ENCODE peak calls at places on chromosomes 2 and 18, in six cellular contexts. T is thyroid gland, G is bronchial epithelial cell, H is uterus, Y is lower lobe of right lung, O is fibroblast of lung. M is an unnamed sample. For H3K27me3, the result is how much of the 10 kb centered on the place peaks cover.

GRCh38 chr2:56681659-56682396 is 498.0 kb downstream of the CCDC85A start:
- DNase-seq in T (no peak), O (peak), G (no peak), Y (no peak), H (no peak), M (no peak)

GRCh38 chr2:200077210-200077650 is 121.8 kb downstream of the MAIP1 start:
- DNase-seq in H (no peak), T (no peak), Y (no peak), O (peak), G (peak), M (no peak)

GRCh38 chr2:79985145-79985544 is 319.4 kb downstream of the LRRTM1 start:
- DNase-seq in G (no peak), T (no peak), Y (no peak), O (no peak), H (no peak), M (no peak)

GRCh38 chr18:12053312-12053711 is 40.3 kb upstream of the ANKRD62 start:
- DNase-seq in Y (no peak), H (no peak), G (no peak), O (no peak), T (no peak), M (no peak)

GRCh38 chr2:188471166-188471565 is 179.5 kb downstream of the GULP1 start:
- DNase-seq in O (no peak), G (no peak), T (no peak), H (no peak), Y (no peak), M (no peak)

GRCh38 chr2:226012116-226012515 is 612.6 kb downstream of the NYAP2 start:
- DNase-seq in G (no peak), H (no peak), T (no peak), Y (no peak), O (no peak), M (no peak)

GRCh38 chr18:23229472-23229871 is 94.2 kb downstream of the CABLES1 start:
- DNase-seq in Y (no peak), H (no peak), G (no peak), O (peak), T (no peak), M (no peak)

GRCh38 chr2:64404002-64404731 is 49.8 kb upstream of the LGALSL start:
- DNase-seq in Y (peak), T (peak), H (peak), O (peak), G (peak), M (peak)

GRCh38 chr2:16093639-16094447 is 153.5 kb downstream of the MYCN start:
- DNase-seq in O (no peak), Y (no peak), G (no peak), T (peak), H (no peak), M (no peak)

GRCh38 chr2:16102976-16103380 is 162.6 kb downstream of the MYCN start:
- DNase-seq in O (no peak), G (no peak), Y (no peak), T (no peak), H (no peak), M (no peak)

GRCh38 chr18:52670903-52671302 is 330.9 kb downstream of the DCC start:
- DNase-seq in Y (no peak), O (peak), G (peak), T (no peak), H (no peak), M (no peak)
- TF ChIP-seq CTCF in Y (peak), O (no peak), G (no peak), T (no peak), H (no peak), M (no peak)

DNA sequence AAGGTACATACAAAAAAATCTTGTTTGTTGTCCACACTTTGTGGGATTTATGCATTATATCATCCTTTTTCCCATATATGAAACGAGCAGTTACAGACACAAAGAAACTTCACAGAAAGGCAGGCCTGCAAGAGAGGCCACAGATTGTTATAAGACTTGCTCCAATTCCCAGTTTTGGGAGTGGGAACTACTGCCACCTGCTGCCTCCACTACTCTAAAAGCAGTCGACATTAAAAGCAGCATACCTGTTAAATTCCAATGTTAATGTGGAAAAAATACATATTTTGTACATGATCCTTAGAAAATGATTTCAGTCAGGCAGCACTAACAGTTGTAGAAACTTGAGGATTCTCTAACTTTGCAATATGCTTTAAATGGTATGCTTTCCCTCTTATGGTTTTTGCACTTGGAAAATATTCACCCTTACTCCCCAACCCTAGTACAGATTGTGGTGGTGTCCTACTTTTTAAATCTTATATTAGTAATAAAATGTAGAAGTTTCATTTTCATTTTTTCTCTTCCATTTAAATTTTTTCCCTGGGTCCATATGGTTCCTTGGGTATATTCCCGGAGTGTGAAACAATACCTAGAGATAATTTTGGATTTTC is 37.9 kb downstream of the SLC38A11 start:
- DNase-seq in Y (no peak), T (peak), G (peak), O (peak), H (no peak), M (no peak)
- H3K4me3 ChIP-seq in Y (no peak), T (no peak), G (no peak), O (no peak), H (no peak), M (no peak)

GRCh38 chr2:218095853-218096252 is 26.8 kb downstream of the RUFY4 start:
- DNase-seq in T (no peak), G (no peak), Y (no peak), O (no peak), H (no peak), M (no peak)
- H3K27me3 ChIP-seq in T (under half), G (under half), Y (under half), O (under half), H (under half), M (under half)

DNA sequence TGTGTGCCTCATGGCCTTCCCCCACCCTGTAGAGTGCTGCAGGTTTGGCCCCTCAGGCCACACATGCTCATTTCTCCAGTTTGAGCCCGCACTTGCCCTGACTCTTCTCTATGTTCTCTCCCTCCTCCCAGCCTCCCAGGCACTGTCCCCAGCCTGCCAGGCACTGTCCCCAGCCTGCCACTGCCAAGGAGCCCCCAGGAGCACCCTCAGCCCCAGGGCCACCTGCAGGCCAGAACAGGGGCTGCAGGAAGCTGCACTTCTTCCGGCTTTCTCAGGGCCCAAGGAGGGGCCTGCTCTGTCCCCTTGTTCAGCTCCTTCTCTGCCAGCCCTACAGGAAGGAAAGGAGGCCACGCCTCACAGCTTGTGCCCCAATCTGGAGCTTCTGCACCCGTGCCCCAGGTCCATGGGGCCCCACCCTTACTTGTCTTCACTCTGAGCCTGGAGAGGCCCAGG is 31.6 kb downstream of the CYP26B1 start:
- DNase-seq in O (no peak), G (peak), Y (no peak), T (no peak), H (no peak), M (no peak)
- TF ChIP-seq CTCF in O (no peak), G (peak), Y (peak), T (no peak), H (no peak), M (no peak)

GRCh38 chr18:500230-500555 is 308 bp downstream of the COLEC12 start:
- DNase-seq in Y (no peak), H (peak), T (no peak), G (no peak), O (no peak), M (no peak)
- H3K4me3 ChIP-seq in Y (peak), H (peak), T (no peak), G (no peak), O (peak), M (peak)

GRCh38 chr2:219525533-219526232 is 11.4 kb downstream of the ASIC4 start:
- DNase-seq in O (no peak), Y (no peak), H (no peak), T (no peak), G (no peak), M (no peak)

GRCh38 chr2:219524817-219525216 is 10.5 kb downstream of the ASIC4 start:
- DNase-seq in G (no peak), Y (no peak), T (no peak), O (no peak), H (no peak), M (no peak)

GRCh38 chr2:219526320-219527075 is 12.2 kb downstream of the ASIC4 start:
- DNase-seq in T (no peak), H (no peak), G (no peak), Y (no peak), O (no peak), M (peak)

GRCh38 chr2:219527076-219527394 is 12.8 kb downstream of the ASIC4 start:
- DNase-seq in O (no peak), G (no peak), H (no peak), T (peak), Y (no peak), M (no peak)

GRCh38 chr2:219527472-219527871 is 13.2 kb downstream of the ASIC4 start:
- DNase-seq in G (no peak), Y (no peak), H (no peak), O (no peak), T (no peak), M (no peak)
- H3K27me3 ChIP-seq in G (under half), Y (half or more), H (under half), O (under half), T (under half), M (half or more)

DNA sequence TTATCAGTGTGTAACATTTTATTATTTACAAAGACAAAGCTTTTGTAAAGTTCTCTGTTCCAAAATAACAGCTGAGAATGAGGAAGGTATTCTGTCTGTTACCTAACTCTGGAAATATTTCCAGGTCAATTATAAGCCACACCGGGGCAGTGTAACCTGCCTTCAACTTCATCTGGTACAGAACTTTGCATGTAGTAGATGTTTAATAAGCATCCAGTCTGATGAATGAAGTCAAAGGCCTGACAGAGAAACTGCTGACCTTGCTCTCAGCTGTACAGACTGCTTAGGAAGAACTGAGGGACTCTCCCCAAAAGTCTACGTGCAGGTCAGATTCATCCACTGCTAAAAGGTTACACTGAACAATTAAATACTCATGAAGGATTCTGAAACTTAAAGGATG is 43.3 kb downstream of the WDFY1 start:
- DNase-seq in Y (no peak), O (no peak), T (no peak), H (no peak), G (peak), M (no peak)
- TF ChIP-seq CTCF in Y (no peak), O (no peak), T (no peak), H (no peak), G (no peak), M (no peak)

DNA sequence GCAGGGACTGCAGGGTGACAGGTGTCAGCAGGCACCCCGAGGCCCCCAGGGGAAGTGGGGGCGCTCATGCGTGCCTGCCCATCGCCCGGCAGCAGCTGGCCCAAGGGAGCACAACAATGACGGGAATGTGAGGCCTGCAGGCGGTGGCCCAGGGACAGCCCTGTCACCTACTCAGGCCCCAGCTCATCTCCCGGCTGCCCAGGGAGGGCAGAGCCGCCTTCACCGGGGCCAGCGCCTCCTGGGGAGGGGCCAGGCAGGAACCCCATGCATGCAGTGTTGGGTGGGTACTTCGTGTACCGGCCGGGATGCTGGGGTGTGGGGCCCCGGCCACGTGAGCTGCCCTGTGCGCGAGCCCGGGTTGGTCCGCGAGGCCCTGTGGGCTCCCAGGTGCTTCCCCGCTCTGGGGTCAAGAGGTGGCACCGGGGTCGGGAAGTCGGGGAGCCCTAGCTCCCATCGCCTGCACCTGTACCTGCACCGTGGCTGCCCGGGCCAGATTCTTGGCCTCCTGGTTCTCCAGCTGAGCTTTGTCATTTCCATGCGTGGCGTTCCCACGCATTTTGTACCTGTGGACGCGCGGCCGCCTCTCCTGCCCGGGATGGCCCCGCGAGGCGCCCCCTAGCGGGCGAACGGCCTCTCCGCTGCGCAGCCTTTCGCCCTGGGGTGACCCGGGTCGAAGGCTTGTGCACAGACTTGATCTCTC is 823 bp downstream of the KLHL30 start:
- DNase-seq in G (no peak), Y (no peak), H (no peak), O (no peak), T (no peak), M (no peak)
- H3K4me3 ChIP-seq in G (no peak), Y (peak), H (no peak), O (no peak), T (no peak), M (no peak)

GRCh38 chr2:6312377-6312776 is 553.3 kb downstream of the CMPK2 start:
- DNase-seq in G (no peak), H (no peak), Y (no peak), O (no peak), T (no peak), M (no peak)

GRCh38 chr2:6308986-6309385 is 556.7 kb downstream of the CMPK2 start:
- DNase-seq in G (no peak), T (no peak), H (no peak), Y (no peak), O (no peak), M (no peak)

GRCh38 chr2:6310186-6310909 is 555.4 kb downstream of the CMPK2 start:
- DNase-seq in G (no peak), Y (no peak), H (no peak), O (no peak), T (no peak), M (no peak)

GRCh38 chr2:6310910-6311215 is 554.8 kb downstream of the CMPK2 start:
- DNase-seq in H (no peak), T (no peak), G (no peak), Y (no peak), O (no peak), M (no peak)

DNA sequence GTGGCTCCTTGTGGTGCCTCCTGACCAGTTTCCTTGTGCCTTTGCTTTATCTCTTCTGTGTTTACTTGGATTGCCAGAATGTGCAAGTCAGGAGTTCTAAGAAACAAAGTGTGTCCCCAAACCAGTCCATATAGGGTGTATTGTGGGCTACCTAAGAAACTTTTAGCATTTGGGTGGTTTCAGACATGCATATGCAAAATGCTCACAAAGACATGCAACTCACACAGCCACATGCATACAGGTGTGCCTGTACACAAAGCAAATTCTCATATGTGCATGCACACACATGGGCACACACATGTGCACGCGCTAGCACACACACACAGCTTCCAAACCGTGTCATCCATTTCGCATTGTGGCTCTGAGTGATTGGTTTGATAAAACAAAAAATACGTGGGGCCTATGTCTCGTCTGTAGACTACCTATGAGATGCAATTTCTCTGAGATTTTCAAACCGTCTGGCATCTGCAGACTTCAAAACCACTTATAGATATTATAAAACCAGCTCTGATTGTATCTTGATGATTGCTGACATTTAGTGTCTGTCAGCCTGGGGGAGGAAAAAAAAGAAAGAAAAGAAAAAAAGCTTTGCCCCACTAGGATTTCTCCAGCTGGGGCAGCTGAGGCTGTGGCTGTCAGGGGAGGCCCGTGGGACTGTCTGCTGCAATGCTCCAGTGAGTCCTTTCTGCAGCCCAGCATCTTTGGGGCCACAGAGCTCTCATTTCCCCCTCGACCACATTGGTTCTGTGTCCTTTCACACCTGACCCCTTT is 556.1 kb downstream of the CMPK2 start:
- DNase-seq in G (no peak), O (no peak), T (no peak), H (no peak), Y (no peak), M (no peak)
- H3K27me3 ChIP-seq in G (under half), O (under half), T (under half), H (under half), Y (under half), M (under half)

DNA sequence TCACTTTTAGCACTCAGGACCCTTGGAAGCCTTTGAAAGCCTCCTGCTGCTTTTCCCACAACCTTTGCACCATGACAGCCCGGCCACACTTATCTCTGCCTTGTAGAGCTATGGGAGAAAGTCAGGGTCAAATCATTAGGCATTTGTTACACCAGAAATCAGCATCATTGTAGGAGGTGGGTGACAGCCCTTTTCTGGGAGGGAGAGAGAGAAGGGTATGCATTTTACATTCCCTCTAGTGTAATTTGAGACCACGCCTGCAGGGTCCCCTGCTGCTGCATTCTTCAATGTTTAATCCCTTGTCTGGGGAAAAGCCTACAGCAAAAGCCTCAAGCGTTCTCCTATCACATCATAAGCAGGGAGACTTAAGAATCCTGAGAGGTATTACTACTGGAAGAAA is 766.8 kb upstream of the FAM98A start:
- DNase-seq in T (no peak), Y (no peak), O (no peak), G (no peak), H (no peak), M (no peak)
- TF ChIP-seq CTCF in T (no peak), Y (no peak), O (no peak), G (no peak), H (no peak), M (no peak)

M was measured in spleen.